ENCODE peak calls at places on chromosome 6, in six cellular contexts. One of them, this sample, is unnamed.

GRCh38 chr6:6655805-6656251 is 67.3 kb downstream of the LY86 start:
- DNase-seq in SK-N-SH: no peak
- DNase-seq in HepG2: no peak
- DNase-seq in GM12878: no peak
- DNase-seq in H1: no peak
- DNase-seq in K562: no peak
- DNase-seq in this sample: no peak

GRCh38 chr6:90088009-90088408 is 193.7 kb downstream of the GJA10 start:
- DNase-seq in SK-N-SH: no peak
- DNase-seq in HepG2: no peak
- DNase-seq in GM12878: no peak
- DNase-seq in H1: no peak
- DNase-seq in K562: no peak
- DNase-seq in this sample: no peak

GRCh38 chr6:81130969-81131368 is 621.5 kb downstream of the TENT5A start:
- DNase-seq in SK-N-SH: no peak
- DNase-seq in HepG2: no peak
- DNase-seq in GM12878: no peak
- DNase-seq in H1: no peak
- DNase-seq in K562: no peak
- DNase-seq in this sample: no peak

GRCh38 chr6:66096679-66097078 is 389.7 kb upstream of the EYS start:
- DNase-seq in SK-N-SH: no peak
- DNase-seq in HepG2: no peak
- DNase-seq in GM12878: no peak
- DNase-seq in H1: no peak
- DNase-seq in K562: no peak
- DNase-seq in this sample: no peak

GRCh38 chr6:83696674-83697073 is 12.2 kb downstream of the SNAP91 start:
- DNase-seq in SK-N-SH: no peak
- DNase-seq in HepG2: no peak
- DNase-seq in GM12878: no peak
- DNase-seq in H1: no peak
- DNase-seq in K562: no peak
- DNase-seq in this sample: no peak

GRCh38 chr6:165744515-165745228 is 81.6 kb upstream of the PDE10A start:
- DNase-seq in SK-N-SH: no peak
- DNase-seq in HepG2: no peak
- DNase-seq in GM12878: peak; percentile 23
- DNase-seq in H1: no peak
- DNase-seq in K562: no peak
- DNase-seq in this sample: no peak

GRCh38 chr6:144877118-144877517 is 592.0 kb downstream of the UTRN start:
- DNase-seq in SK-N-SH: no peak
- DNase-seq in HepG2: no peak
- DNase-seq in GM12878: no peak
- DNase-seq in H1: no peak
- DNase-seq in K562: no peak
- DNase-seq in this sample: no peak

GRCh38 chr6:28311139-28311823 is 24.7 kb downstream of the ZSCAN31 start:
- DNase-seq in SK-N-SH: no peak
- DNase-seq in HepG2: no peak
- DNase-seq in GM12878: no peak
- DNase-seq in H1: no peak
- DNase-seq in K562: no peak
- DNase-seq in this sample: no peak

GRCh38 chr6:159527351-159527750 is 165.7 kb downstream of the SOD2 start:
- DNase-seq in SK-N-SH: no peak
- DNase-seq in HepG2: no peak
- DNase-seq in GM12878: no peak
- DNase-seq in H1: no peak
- DNase-seq in K562: no peak
- DNase-seq in this sample: no peak

GRCh38 chr6:141561154-141561553 is 571.6 kb upstream of the GJE1 start:
- DNase-seq in SK-N-SH: no peak
- DNase-seq in HepG2: peak; percentile 27
- DNase-seq in GM12878: no peak
- DNase-seq in H1: no peak
- DNase-seq in K562: no peak
- DNase-seq in this sample: no peak

GRCh38 chr6:148235446-148235845 is 107.2 kb upstream of the SASH1 start:
- DNase-seq in SK-N-SH: no peak
- DNase-seq in HepG2: no peak
- DNase-seq in GM12878: no peak
- DNase-seq in H1: no peak
- DNase-seq in K562: no peak
- DNase-seq in this sample: no peak

GRCh38 chr6:128463942-128464341 is 56.5 kb downstream of the PTPRK start:
- DNase-seq in SK-N-SH: no peak
- DNase-seq in HepG2: no peak
- DNase-seq in GM12878: no peak
- DNase-seq in H1: no peak
- DNase-seq in K562: no peak
- DNase-seq in this sample: no peak

GRCh38 chr6:134372603-134373281 is 54.8 kb upstream of the SGK1 start:
- DNase-seq in SK-N-SH: no peak
- DNase-seq in HepG2: no peak
- DNase-seq in GM12878: no peak
- DNase-seq in H1: no peak
- DNase-seq in K562: no peak
- DNase-seq in this sample: no peak

GRCh38 chr6:168648730-168649129 is 207.7 kb downstream of the SMOC2 start:
- DNase-seq in SK-N-SH: peak; percentile 67
- DNase-seq in HepG2: no peak
- DNase-seq in GM12878: no peak
- DNase-seq in H1: no peak
- DNase-seq in K562: no peak
- DNase-seq in this sample: no peak

GRCh38 chr6:82331031-82331773 is 32.4 kb upstream of the TPBG start:
- DNase-seq in SK-N-SH: no peak
- DNase-seq in HepG2: no peak
- DNase-seq in GM12878: no peak
- DNase-seq in H1: no peak
- DNase-seq in K562: no peak
- DNase-seq in this sample: no peak

GRCh38 chr6:139927236-139927635 is 552.8 kb upstream of the CITED2 start:
- DNase-seq in SK-N-SH: no peak
- DNase-seq in HepG2: no peak
- DNase-seq in GM12878: no peak
- DNase-seq in H1: no peak
- DNase-seq in K562: no peak
- DNase-seq in this sample: no peak

GRCh38 chr6:27891300-27891913 is 20.8 kb downstream of the OR2B2 start:
- DNase-seq in SK-N-SH: no peak
- DNase-seq in HepG2: no peak
- DNase-seq in GM12878: no peak
- DNase-seq in H1: no peak
- DNase-seq in K562: no peak
- DNase-seq in this sample: no peak

GRCh38 chr6:146856296-146856695 is 257.5 kb downstream of the ADGB start:
- DNase-seq in SK-N-SH: no peak
- DNase-seq in HepG2: no peak
- DNase-seq in GM12878: no peak
- DNase-seq in H1: no peak
- DNase-seq in K562: no peak
- DNase-seq in this sample: no peak

GRCh38 chr6:142941018-142941417 is 4.0 kb downstream of the HIVEP2 start:
- DNase-seq in SK-N-SH: no peak
- DNase-seq in HepG2: no peak
- DNase-seq in GM12878: no peak
- DNase-seq in H1: no peak
- DNase-seq in K562: no peak
- DNase-seq in this sample: no peak

GRCh38 chr6:131946992-131947955 is 3.9 kb downstream of the CCN2 start:
- DNase-seq in SK-N-SH: no peak
- DNase-seq in HepG2: peak; percentile 60
- DNase-seq in GM12878: no peak
- DNase-seq in H1: no peak
- DNase-seq in K562: no peak
- DNase-seq in this sample: no peak

GRCh38 chr6:25239059-25239458 is 40.1 kb upstream of the CARMIL1 start:
- DNase-seq in SK-N-SH: no peak
- DNase-seq in HepG2: no peak
- DNase-seq in GM12878: no peak
- DNase-seq in H1: no peak
- DNase-seq in K562: no peak
- DNase-seq in this sample: no peak
- TF ChIP-seq POLR2AphosphoS5 in SK-N-SH: no peak
- TF ChIP-seq POLR2AphosphoS5 in HepG2: no peak
- TF ChIP-seq POLR2AphosphoS5 in GM12878: no peak
- TF ChIP-seq POLR2AphosphoS5 in H1: no peak
- TF ChIP-seq POLR2AphosphoS5 in K562: no peak
- TF ChIP-seq POLR2AphosphoS5 in this sample: no peak

GRCh38 chr6:40930555-40930954 is 108.5 kb downstream of the UNC5CL start:
- DNase-seq in SK-N-SH: no peak
- DNase-seq in HepG2: no peak
- DNase-seq in GM12878: no peak
- DNase-seq in H1: no peak
- DNase-seq in K562: peak; percentile 39
- DNase-seq in this sample: no peak
- TF ChIP-seq RAD21 in SK-N-SH: no peak
- TF ChIP-seq RAD21 in HepG2: no peak
- TF ChIP-seq RAD21 in GM12878: no peak
- TF ChIP-seq RAD21 in H1: no peak
- TF ChIP-seq RAD21 in K562: no peak
- TF ChIP-seq RAD21 in this sample: no peak

GRCh38 chr6:101018157-101018556 is 137.0 kb upstream of the ASCC3 start:
- DNase-seq in SK-N-SH: no peak
- DNase-seq in HepG2: no peak
- DNase-seq in GM12878: no peak
- DNase-seq in H1: no peak
- DNase-seq in K562: no peak
- DNase-seq in this sample: no peak
- TF ChIP-seq POLR2AphosphoS5 in SK-N-SH: no peak
- TF ChIP-seq POLR2AphosphoS5 in HepG2: no peak
- TF ChIP-seq POLR2AphosphoS5 in GM12878: no peak
- TF ChIP-seq POLR2AphosphoS5 in H1: no peak
- TF ChIP-seq POLR2AphosphoS5 in K562: no peak
- TF ChIP-seq POLR2AphosphoS5 in this sample: no peak

DNA sequence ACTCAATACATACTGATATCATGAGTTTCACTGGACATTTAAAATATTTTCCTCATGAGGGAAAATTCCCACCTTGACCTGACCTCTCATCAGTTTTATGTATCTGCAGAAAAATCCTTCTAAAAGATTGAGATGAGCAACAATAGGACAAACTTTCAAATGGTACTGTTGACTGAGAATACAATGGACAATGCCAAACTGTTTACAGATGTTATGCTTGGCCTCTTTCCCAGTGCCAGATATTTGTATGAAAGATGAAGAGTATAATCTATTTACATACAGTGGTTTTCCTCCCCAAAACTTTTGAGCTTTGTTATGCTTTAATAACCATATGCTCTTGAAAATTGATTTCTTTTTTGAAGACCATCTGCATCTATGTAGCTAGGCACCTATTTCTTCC is 245.1 kb upstream of the RSPO3 start:
- DNase-seq in SK-N-SH: no peak
- DNase-seq in HepG2: no peak
- DNase-seq in GM12878: no peak
- DNase-seq in H1: no peak
- DNase-seq in K562: no peak
- DNase-seq in this sample: no peak
- TF ChIP-seq RAD21 in SK-N-SH: no peak
- TF ChIP-seq RAD21 in HepG2: no peak
- TF ChIP-seq RAD21 in GM12878: no peak
- TF ChIP-seq RAD21 in H1: no peak
- TF ChIP-seq RAD21 in K562: no peak
- TF ChIP-seq RAD21 in this sample: no peak

GRCh38 chr6:225907-226306 is 66.4 kb upstream of the DUSP22 start:
- DNase-seq in SK-N-SH: no peak
- DNase-seq in HepG2: no peak
- DNase-seq in GM12878: no peak
- DNase-seq in H1: no peak
- DNase-seq in K562: no peak
- DNase-seq in this sample: no peak

GRCh38 chr6:223763-224162 is 68.5 kb upstream of the DUSP22 start:
- DNase-seq in SK-N-SH: no peak
- DNase-seq in HepG2: no peak
- DNase-seq in GM12878: no peak
- DNase-seq in H1: no peak
- DNase-seq in K562: no peak
- DNase-seq in this sample: no peak

GRCh38 chr6:224350-224749 is 67.9 kb upstream of the DUSP22 start:
- DNase-seq in SK-N-SH: no peak
- DNase-seq in HepG2: no peak
- DNase-seq in GM12878: no peak
- DNase-seq in H1: no peak
- DNase-seq in K562: no peak
- DNase-seq in this sample: no peak

GRCh38 chr6:226516-227073 is 65.7 kb upstream of the DUSP22 start:
- DNase-seq in SK-N-SH: no peak
- DNase-seq in HepG2: no peak
- DNase-seq in GM12878: peak; percentile 68
- DNase-seq in H1: no peak
- DNase-seq in K562: no peak
- DNase-seq in this sample: no peak

DNA sequence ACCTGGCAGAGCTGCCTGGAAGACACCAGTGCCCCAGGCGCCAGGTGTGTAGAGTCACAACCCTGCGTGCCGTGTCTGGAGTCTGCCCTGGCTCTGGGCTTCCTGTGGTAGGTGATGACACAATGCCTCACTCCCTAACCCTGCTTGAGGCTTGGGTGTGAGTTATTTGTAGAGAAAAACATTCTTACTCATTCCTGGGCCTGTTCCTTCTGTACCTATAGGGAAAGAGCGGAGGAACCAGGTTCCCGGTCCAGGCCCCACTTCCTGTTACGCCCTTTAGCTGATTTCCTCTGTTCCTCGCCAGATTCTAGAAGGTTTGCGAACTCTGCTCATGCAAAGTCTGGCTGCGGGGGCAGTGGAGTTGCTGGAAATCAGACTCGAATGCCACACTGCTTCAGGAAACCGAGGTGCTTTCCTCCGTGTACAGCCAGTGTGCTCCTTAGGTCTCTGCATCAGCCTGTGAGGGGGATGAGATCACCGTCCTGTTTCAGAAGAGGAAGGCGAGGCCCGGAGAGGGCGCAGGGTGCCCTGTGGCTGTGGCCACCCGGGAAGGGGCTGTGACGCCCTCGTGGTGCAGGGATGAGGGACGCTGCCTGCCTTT is 67.1 kb upstream of the DUSP22 start:
- DNase-seq in SK-N-SH: no peak
- DNase-seq in HepG2: no peak
- DNase-seq in GM12878: peak; percentile 72
- DNase-seq in H1: no peak
- DNase-seq in K562: no peak
- DNase-seq in this sample: no peak
- TF ChIP-seq POLR2AphosphoS5 in SK-N-SH: no peak
- TF ChIP-seq POLR2AphosphoS5 in HepG2: no peak
- TF ChIP-seq POLR2AphosphoS5 in GM12878: peak; percentile 61
- TF ChIP-seq POLR2AphosphoS5 in H1: no peak
- TF ChIP-seq POLR2AphosphoS5 in K562: no peak
- TF ChIP-seq POLR2AphosphoS5 in this sample: no peak

DNA sequence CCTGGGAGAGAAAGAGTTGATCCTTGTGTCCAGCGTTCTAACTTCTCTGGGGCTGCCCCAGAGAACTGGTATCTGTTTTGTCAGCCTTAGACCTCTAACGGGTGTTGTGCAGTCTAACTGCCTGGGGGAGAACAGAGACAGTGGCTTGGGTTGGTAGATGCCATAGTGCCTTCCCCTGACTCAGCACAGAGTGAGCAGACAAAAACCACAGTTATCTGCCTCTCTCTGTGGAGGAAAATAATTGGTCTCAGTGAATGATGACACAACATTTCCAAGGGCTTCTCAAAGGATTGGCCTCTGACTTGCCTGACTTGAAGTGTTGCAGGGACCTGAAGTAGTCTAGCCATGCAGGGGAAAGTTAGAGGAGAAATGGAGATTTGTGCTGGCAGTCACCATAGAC is 226.2 kb upstream of the MAN1A1 start:
- DNase-seq in SK-N-SH: no peak
- DNase-seq in HepG2: no peak
- DNase-seq in GM12878: no peak
- DNase-seq in H1: no peak
- DNase-seq in K562: no peak
- DNase-seq in this sample: no peak
- TF ChIP-seq RAD21 in SK-N-SH: no peak
- TF ChIP-seq RAD21 in HepG2: no peak
- TF ChIP-seq RAD21 in GM12878: no peak
- TF ChIP-seq RAD21 in H1: no peak
- TF ChIP-seq RAD21 in K562: no peak
- TF ChIP-seq RAD21 in this sample: no peak